ENCODE peak calls at places on chromosomes 1 and 21, in five cellular contexts. X is AG04450, W is foreskin fibroblast, V is transverse colon, B is fibroblast of lung. O is an unnamed sample.

GRCh38 chr1:224922404-224923164 is 6.9 kb upstream of the DNAH14 start:
- DNase-seq in X (peak), W (peak), V (no peak), B (peak), O (no peak)

GRCh38 chr1:29583727-29584126 is 347.4 kb downstream of the PTPRU start:
- DNase-seq in X (no peak), W (no peak), V (no peak), B (no peak), O (no peak)

GRCh38 chr1:43466403-43466802 is 12.7 kb upstream of the HYI start:
- DNase-seq in X (no peak), W (no peak), V (no peak), B (peak), O (no peak)

GRCh38 chr1:109050228-109050995 is 8.5 kb upstream of the WDR47 start:
- DNase-seq in X (no peak), W (no peak), V (no peak), B (no peak), O (no peak)

GRCh38 chr1:42385283-42385682 is 4.7 kb downstream of the RIMKLA start:
- DNase-seq in X (no peak), W (no peak), V (no peak), B (peak), O (no peak)

GRCh38 chr1:209820986-209821385 is 6.8 kb upstream of the UTP25 start:
- DNase-seq in X (no peak), W (no peak), V (no peak), B (no peak), O (no peak)

GRCh38 chr1:36864182-36865079 is 169.9 kb downstream of the GRIK3 start:
- DNase-seq in X (no peak), W (no peak), V (no peak), B (no peak), O (no peak)

GRCh38 chr1:3905266-3905952 is 5.3 kb upstream of the C1orf174 start:
- DNase-seq in X (no peak), W (no peak), V (no peak), B (no peak), O (no peak)

GRCh38 chr21:34996304-34997081 is 52.6 kb downstream of the RUNX1 start:
- DNase-seq in X (no peak), W (peak), V (no peak), B (peak), O (no peak)

GRCh38 chr1:111624382-111624781 is 4.8 kb downstream of the RAP1A start:
- DNase-seq in X (no peak), W (no peak), V (no peak), B (no peak), O (no peak)

GRCh38 chr1:71857862-71858261 is 424.5 kb downstream of the NEGR1 start:
- DNase-seq in X (no peak), W (no peak), V (no peak), B (no peak), O (no peak)

DNA sequence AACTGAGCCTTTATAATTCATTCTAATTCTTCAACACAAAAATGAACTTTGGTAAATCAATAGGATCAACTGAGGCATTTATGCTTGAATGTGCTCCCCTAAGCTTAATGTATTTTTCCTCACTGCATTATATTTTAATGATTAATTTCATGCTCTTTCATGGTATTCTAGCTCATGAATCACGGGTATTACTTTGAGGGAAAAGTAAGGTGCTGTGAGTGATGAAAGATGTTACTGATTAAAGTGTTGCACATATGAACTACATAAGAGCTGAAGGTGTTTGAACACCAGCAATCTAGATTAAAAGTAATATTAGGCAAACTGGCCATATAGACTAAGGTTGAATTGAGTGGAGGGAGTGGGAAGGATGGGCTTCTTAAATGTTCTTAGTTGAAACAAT is 1.9 kb downstream of the DPYD start:
- DNase-seq in X (no peak), W (no peak), V (no peak), B (no peak), O (no peak)
- H3K4me3 ChIP-seq in X (peak), W (peak), V (peak), B (peak), O (peak)

GRCh38 chr1:226645279-226645976 is 93.7 kb downstream of the ITPKB start:
- DNase-seq in X (no peak), W (no peak), V (no peak), B (no peak), O (no peak)

GRCh38 chr1:226643701-226644540 is 95.2 kb downstream of the ITPKB start:
- DNase-seq in X (no peak), W (no peak), V (no peak), B (no peak), O (no peak)

GRCh38 chr1:226643167-226643566 is 94.6 kb downstream of the STUM start:
- DNase-seq in X (peak), W (no peak), V (no peak), B (peak), O (no peak)

GRCh38 chr1:226646026-226646869 is 92.8 kb downstream of the ITPKB start:
- DNase-seq in X (no peak), W (no peak), V (no peak), B (peak), O (no peak)

GRCh38 chr1:226644541-226645176 is 94.4 kb downstream of the ITPKB start:
- DNase-seq in X (no peak), W (no peak), V (no peak), B (peak), O (no peak)
- H3K4me3 ChIP-seq in X (no peak), W (no peak), V (no peak), B (no peak), O (no peak)

GRCh38 chr1:192792628-192793027 is 16.2 kb upstream of the RGS2 start:
- DNase-seq in X (no peak), W (no peak), V (no peak), B (no peak), O (no peak)

GRCh38 chr1:192783793-192784192 is 25.0 kb upstream of the RGS2 start:
- DNase-seq in X (no peak), W (no peak), V (no peak), B (no peak), O (no peak)

GRCh38 chr1:192784395-192784794 is 24.4 kb upstream of the RGS2 start:
- DNase-seq in X (no peak), W (no peak), V (no peak), B (no peak), O (no peak)

GRCh38 chr1:192786617-192787016 is 22.2 kb upstream of the RGS2 start:
- DNase-seq in X (no peak), W (no peak), V (no peak), B (no peak), O (no peak)

DNA sequence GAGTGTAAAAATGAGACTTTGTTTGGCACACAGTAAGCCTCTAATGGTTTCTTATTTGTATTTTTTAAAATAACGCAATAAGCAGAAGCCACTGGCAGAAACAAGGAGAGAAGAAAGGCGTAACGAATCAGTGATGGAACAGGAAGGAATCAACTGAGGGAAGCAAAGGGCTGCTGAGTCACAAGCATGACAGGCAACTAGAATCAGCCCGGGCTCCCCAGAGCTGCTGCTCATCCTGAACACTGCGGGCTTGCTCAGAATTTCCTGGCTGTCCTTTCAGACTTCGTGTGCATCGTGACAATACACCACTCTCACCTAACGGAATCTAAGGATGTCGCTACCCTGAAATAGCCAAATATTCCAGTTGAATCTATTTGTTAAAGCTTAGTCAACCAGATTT is 20.7 kb upstream of the RGS2 start:
- DNase-seq in X (no peak), W (peak), V (no peak), B (peak), O (peak)
- H3K4me3 ChIP-seq in X (no peak), W (no peak), V (no peak), B (no peak), O (no peak)

GRCh38 chr1:220747426-220748090 is 564 bp upstream of the MTARC2 start:
- DNase-seq in X (no peak), W (no peak), V (no peak), B (no peak), O (no peak)
- H3K4me3 ChIP-seq in X (peak), W (peak), V (peak), B (peak), O (peak)

DNA sequence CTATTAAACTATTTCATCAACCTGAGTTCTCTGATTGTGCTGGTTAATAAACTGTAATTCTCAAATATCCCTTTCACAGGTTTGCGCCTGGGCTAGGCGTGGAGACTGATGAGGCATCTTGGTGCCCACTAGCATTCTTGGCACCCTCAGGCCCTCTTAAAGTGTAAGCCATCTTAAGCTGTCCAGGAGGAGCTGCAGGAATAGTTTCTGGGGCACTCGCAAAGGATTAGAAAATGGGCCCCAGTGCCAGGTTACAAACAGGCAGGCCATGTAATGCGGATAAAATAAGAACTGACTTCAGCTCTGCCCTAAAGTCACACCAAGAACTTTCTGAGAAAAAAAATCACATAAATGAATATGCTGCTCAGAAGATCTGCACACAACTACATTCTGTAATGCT is 1.1 kb downstream of the CASQ2 start:
- DNase-seq in X (no peak), W (no peak), V (no peak), B (no peak), O (no peak)
- H3K4me3 ChIP-seq in X (no peak), W (no peak), V (no peak), B (no peak), O (no peak)

GRCh38 chr1:24769656-24770651 is 24.7 kb downstream of the CLIC4 start:
- DNase-seq in X (peak), W (peak), V (no peak), B (peak), O (peak)
- H3K4me3 ChIP-seq in X (no peak), W (no peak), V (no peak), B (peak), O (no peak)

GRCh38 chr21:26072891-26073615 is 97.5 kb downstream of the APP start:
- DNase-seq in X (peak), W (peak), V (no peak), B (peak), O (peak)

GRCh38 chr21:26067836-26068401 is 102.7 kb downstream of the APP start:
- DNase-seq in X (no peak), W (no peak), V (no peak), B (no peak), O (no peak)

GRCh38 chr21:26068776-26069175 is 101.8 kb downstream of the APP start:
- DNase-seq in X (no peak), W (no peak), V (no peak), B (no peak), O (no peak)

GRCh38 chr21:26070822-26071425 is 99.6 kb downstream of the APP start:
- DNase-seq in X (no peak), W (peak), V (peak), B (peak), O (peak)

GRCh38 chr21:26070121-26070520 is 100.4 kb downstream of the APP start:
- DNase-seq in X (no peak), W (no peak), V (no peak), B (no peak), O (no peak)
- H3K4me3 ChIP-seq in X (no peak), W (no peak), V (no peak), B (no peak), O (no peak)

GRCh38 chr1:205764578-205764977 is 10.7 kb downstream of the RAB29 start:
- DNase-seq in X (no peak), W (no peak), V (no peak), B (no peak), O (no peak)
- H3K4me3 ChIP-seq in X (no peak), W (no peak), V (no peak), B (no peak), O (no peak)

GRCh38 chr1:69129538-69129937 is 438.2 kb upstream of the LRRC7 start:
- DNase-seq in X (no peak), W (no peak), V (no peak), B (no peak), O (no peak)

GRCh38 chr1:69123486-69123885 is 444.2 kb upstream of the LRRC7 start:
- DNase-seq in X (no peak), W (no peak), V (no peak), B (no peak), O (no peak)

GRCh38 chr1:69122373-69122772 is 445.3 kb upstream of the LRRC7 start:
- DNase-seq in X (no peak), W (no peak), V (no peak), B (no peak), O (no peak)

GRCh38 chr1:69126761-69127160 is 441.0 kb upstream of the LRRC7 start:
- DNase-seq in X (no peak), W (no peak), V (no peak), B (no peak), O (no peak)

DNA sequence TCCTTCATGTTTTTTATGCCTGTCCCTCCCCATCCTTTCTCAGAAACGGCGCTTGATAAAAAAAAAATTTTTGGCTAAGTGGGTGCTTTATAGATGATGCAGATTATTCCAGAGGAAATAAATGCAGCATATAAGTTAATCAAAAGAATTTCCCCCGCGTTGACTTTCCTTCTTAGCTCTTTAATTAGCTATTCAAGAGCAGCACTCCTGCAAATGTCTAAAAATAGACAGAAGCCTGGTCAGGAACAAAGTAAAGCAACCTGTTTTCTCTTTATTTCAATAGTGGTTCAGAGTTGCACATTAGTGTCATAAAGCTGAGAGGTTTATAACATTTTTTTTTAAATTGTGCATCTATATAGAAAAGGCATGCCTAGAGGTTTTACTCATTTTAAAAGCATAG is 439.5 kb upstream of the LRRC7 start:
- DNase-seq in X (no peak), W (no peak), V (no peak), B (no peak), O (no peak)
- H3K4me3 ChIP-seq in X (no peak), W (no peak), V (no peak), B (no peak), O (no peak)

O was measured in AG09309.